ENCODE peak calls at places on chromosome 22, in seven cellular contexts. C is Caco-2, D is tibial nerve, T is heart right ventricle, E is thoracic aorta, K is astrocyte of the spinal cord, M is cardiac muscle cell. S is an unnamed sample.

GRCh38 chr22:29700949-29701927 is 18.6 kb upstream of the CABP7 start:
- DNase-seq in C (peak), D (no peak), T (no peak), E (no peak), K (no peak), M (peak), S (no peak)

GRCh38 chr22:46968848-46969247 is 206.4 kb downstream of the TBC1D22A start:
- DNase-seq in C (no peak), D (no peak), T (no peak), E (no peak), K (no peak), M (no peak), S (no peak)

GRCh38 chr22:23858484-23858815 is 775 bp downstream of the SLC2A11 start:
- DNase-seq in C (no peak), D (no peak), T (no peak), E (no peak), K (no peak), M (no peak), S (no peak)

GRCh38 chr22:23066200-23067022 is 3.9 kb upstream of the GNAZ start:
- DNase-seq in C (no peak), D (no peak), T (peak), E (no peak), K (no peak), M (no peak), S (no peak)

GRCh38 chr22:20607157-20607907 is 99.9 kb downstream of the MED15 start:
- DNase-seq in C (no peak), D (no peak), T (no peak), E (no peak), K (no peak), M (peak), S (no peak)

GRCh38 chr22:17890892-17891291 is 116.6 kb upstream of the BID start:
- DNase-seq in C (no peak), D (no peak), T (no peak), E (no peak), K (no peak), M (no peak), S (no peak)

GRCh38 chr22:26322179-26322905 is 106.7 kb upstream of the ASPHD2 start:
- DNase-seq in C (no peak), D (no peak), T (no peak), E (no peak), K (peak), M (no peak), S (peak)

GRCh38 chr22:17638432-17639237 is at the start of gene BCL2L13:
- DNase-seq in C (peak), D (peak), T (peak), E (peak), K (peak), M (peak), S (peak)

GRCh38 chr22:41417622-41418390 is 28.8 kb downstream of the TOB2 start:
- DNase-seq in C (no peak), D (peak), T (peak), E (peak), K (peak), M (no peak), S (no peak)

GRCh38 chr22:17823226-17823625 is 49.0 kb upstream of the BID start:
- DNase-seq in C (no peak), D (no peak), T (no peak), E (no peak), K (no peak), M (no peak), S (no peak)

GRCh38 chr22:40799008-40799407 is 20.1 kb downstream of the SLC25A17 start:
- DNase-seq in C (no peak), D (no peak), T (no peak), E (no peak), K (no peak), M (no peak), S (no peak)

GRCh38 chr22:37544955-37545702 is 15.2 kb upstream of the CDC42EP1 start:
- DNase-seq in C (peak), D (no peak), T (peak), E (no peak), K (peak), M (peak), S (no peak)

GRCh38 chr22:20268350-20269012 is 363 bp upstream of the RTN4R start:
- DNase-seq in C (peak), D (no peak), T (peak), E (no peak), K (no peak), M (peak), S (no peak)

GRCh38 chr22:37303821-37304274 is 21.5 kb downstream of the CYTH4 start:
- DNase-seq in C (no peak), D (no peak), T (no peak), E (peak), K (peak), M (no peak), S (peak)

GRCh38 chr22:23183107-23183698 is 2.9 kb downstream of the BCR start:
- DNase-seq in C (peak), D (peak), T (peak), E (no peak), K (peak), M (peak), S (peak)

GRCh38 chr22:29195964-29196666 is 9.6 kb upstream of the EMID1 start:
- DNase-seq in C (no peak), D (no peak), T (no peak), E (no peak), K (no peak), M (no peak), S (no peak)

GRCh38 chr22:22735695-22736611 is 91.5 kb downstream of the GGTLC2 start:
- DNase-seq in C (no peak), D (no peak), T (no peak), E (no peak), K (no peak), M (no peak), S (no peak)

GRCh38 chr22:27825174-27825573 is 23.6 kb upstream of the MN1 start:
- DNase-seq in C (peak), D (no peak), T (no peak), E (no peak), K (no peak), M (no peak), S (no peak)

GRCh38 chr22:17235149-17235655 is 16.0 kb upstream of the ADA2 start:
- DNase-seq in C (no peak), D (no peak), T (no peak), E (no peak), K (no peak), M (no peak), S (no peak)

GRCh38 chr22:20027966-20028854 is 7.3 kb downstream of the TANGO2 start:
- DNase-seq in C (peak), D (no peak), T (no peak), E (no peak), K (no peak), M (no peak), S (no peak)

GRCh38 chr22:21044931-21045584 is 688 bp upstream of the LRRC74B start:
- DNase-seq in C (peak), D (no peak), T (no peak), E (no peak), K (peak), M (no peak), S (no peak)

GRCh38 chr22:28600546-28601143 is 79.0 kb downstream of the TTC28 start:
- DNase-seq in C (peak), D (no peak), T (peak), E (no peak), K (peak), M (peak), S (peak)

GRCh38 chr22:29312218-29313125 is 3.0 kb downstream of the RASL10A start:
- DNase-seq in C (no peak), D (peak), T (no peak), E (no peak), K (no peak), M (no peak), S (no peak)

GRCh38 chr22:23070418-23071162 is at the start of gene GNAZ:
- DNase-seq in C (peak), D (no peak), T (no peak), E (no peak), K (no peak), M (peak), S (no peak)

GRCh38 chr22:26677217-26677616 is 19.8 kb downstream of the MIAT start:
- DNase-seq in C (no peak), D (no peak), T (no peak), E (no peak), K (no peak), M (no peak), S (no peak)

GRCh38 chr22:27676545-27677188 is 124.9 kb downstream of the MN1 start:
- DNase-seq in C (no peak), D (no peak), T (no peak), E (no peak), K (peak), M (no peak), S (no peak)

GRCh38 chr22:26460202-26460601 is 23.4 kb downstream of the HPS4 start:
- DNase-seq in C (no peak), D (no peak), T (no peak), E (no peak), K (no peak), M (no peak), S (no peak)

GRCh38 chr22:19120829-19121630 is 1.2 kb downstream of the DGCR2 start:
- DNase-seq in C (peak), D (no peak), T (peak), E (no peak), K (peak), M (peak), S (no peak)

GRCh38 chr22:41286639-41287091 is 678 bp upstream of the RANGAP1 start:
- DNase-seq in C (no peak), D (no peak), T (no peak), E (no peak), K (no peak), M (no peak), S (no peak)

GRCh38 chr22:42745118-42745517 is 24.4 kb upstream of the A4GALT start:
- DNase-seq in C (peak), D (no peak), T (no peak), E (no peak), K (peak), M (peak), S (no peak)

GRCh38 chr22:19066531-19067271 is 55.5 kb downstream of the DGCR2 start:
- DNase-seq in C (no peak), D (no peak), T (no peak), E (no peak), K (peak), M (no peak), S (peak)

GRCh38 chr22:28706845-28707244 is 27.2 kb upstream of the TTC28 start:
- DNase-seq in C (no peak), D (no peak), T (no peak), E (no peak), K (no peak), M (no peak), S (no peak)

DNA sequence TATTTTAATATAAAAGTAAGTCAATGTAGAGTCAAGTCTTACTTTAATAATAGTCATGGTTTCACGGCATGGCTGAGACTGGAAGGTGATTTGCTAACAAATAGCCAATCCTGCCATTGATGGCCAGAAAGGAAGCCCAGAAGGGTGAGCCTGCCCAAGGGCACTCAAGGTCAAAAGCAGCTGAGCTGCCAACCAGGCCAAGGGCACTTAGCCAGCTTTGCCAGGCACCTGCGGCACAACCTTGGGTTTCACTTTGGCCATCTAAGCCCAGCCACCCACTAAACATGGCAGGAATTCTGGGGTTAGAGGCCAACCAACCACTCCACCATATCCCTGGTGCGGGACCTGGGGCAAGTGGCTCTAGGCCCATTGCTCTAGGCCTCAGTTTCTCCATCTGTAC is 4.2 kb downstream of the LHFPL7 start:
- DNase-seq in C (no peak), D (no peak), T (no peak), E (no peak), K (no peak), M (no peak), S (no peak)
- TF ChIP-seq CTCF in C (no peak), D (no peak), T (no peak), E (no peak), K (no peak), M (no peak), S (no peak)

GRCh38 chr22:44312766-44313165 is at the start of gene SHISAL1:
- DNase-seq in C (no peak), D (no peak), T (no peak), E (no peak), K (peak), M (no peak), S (no peak)

GRCh38 chr22:44316393-44317162 is 3.8 kb upstream of the SHISAL1 start:
- DNase-seq in C (no peak), D (no peak), T (no peak), E (no peak), K (no peak), M (no peak), S (no peak)

GRCh38 chr22:44317163-44317455 is 4.4 kb upstream of the SHISAL1 start:
- DNase-seq in C (no peak), D (no peak), T (no peak), E (no peak), K (no peak), M (no peak), S (no peak)

GRCh38 chr22:44313385-44314006 is 745 bp upstream of the SHISAL1 start:
- DNase-seq in C (no peak), D (no peak), T (no peak), E (no peak), K (no peak), M (no peak), S (no peak)

DNA sequence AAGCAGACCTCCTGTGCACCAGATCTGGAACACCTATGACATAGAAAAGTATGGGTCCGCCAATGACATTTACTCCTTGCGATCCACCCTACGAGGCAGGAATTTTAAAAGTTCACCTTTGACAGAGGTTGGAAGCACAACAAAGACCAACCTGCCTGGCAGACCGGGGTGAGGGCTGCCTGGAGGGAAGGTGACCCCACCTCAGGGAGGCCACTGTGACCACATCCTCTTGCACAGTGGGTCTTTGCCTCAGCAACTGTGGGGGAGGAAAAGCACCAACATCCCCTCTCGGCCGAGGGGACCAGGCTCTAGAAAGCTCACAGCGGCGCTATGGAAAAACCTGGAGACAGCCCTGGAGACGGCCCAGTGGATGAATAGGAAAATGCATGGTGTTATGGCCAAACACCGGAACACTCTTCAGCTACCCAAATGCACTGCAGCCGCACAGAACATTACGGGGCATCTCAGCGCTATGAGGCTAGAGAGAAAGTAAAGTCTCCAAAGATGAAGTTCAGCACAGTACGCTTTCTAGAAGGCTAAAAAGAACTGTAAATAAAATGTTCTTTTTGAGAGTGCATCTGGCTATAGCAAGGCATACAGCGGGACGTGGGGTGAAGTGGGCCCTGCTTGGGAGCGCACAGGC is 1.8 kb upstream of the SHISAL1 start:
- DNase-seq in C (no peak), D (no peak), T (no peak), E (no peak), K (no peak), M (no peak), S (no peak)
- TF ChIP-seq CTCF in C (no peak), D (no peak), T (no peak), E (no peak), K (peak), M (no peak), S (no peak)

DNA sequence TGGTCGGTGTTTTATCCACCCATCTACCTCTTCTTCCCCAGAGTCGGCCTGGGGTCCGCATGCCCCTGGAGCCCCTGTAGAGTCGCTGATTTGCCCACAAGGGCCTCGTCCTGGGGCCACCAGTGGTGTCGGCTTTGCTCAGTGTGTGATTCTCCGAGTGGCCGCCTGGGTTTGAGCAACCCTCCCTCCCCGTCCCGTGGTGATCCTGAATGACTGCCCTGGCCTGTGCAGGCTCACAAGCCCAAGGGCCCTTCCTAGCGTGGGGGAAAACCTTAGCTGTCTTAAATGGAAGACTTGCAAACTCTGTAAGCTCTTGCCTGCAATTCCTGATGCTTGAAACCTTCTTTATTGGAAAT is 128.3 kb downstream of the OSBP2 start:
- DNase-seq in C (peak), D (no peak), T (no peak), E (no peak), K (no peak), M (peak), S (no peak)
- TF ChIP-seq CTCF in C (no peak), D (no peak), T (no peak), E (no peak), K (no peak), M (no peak), S (no peak)

GRCh38 chr22:50184004-50184461 is 1.7 kb upstream of the TRABD start:
- DNase-seq in C (no peak), D (peak), T (peak), E (no peak), K (peak), M (peak), S (peak)
- TF ChIP-seq CTCF in C (no peak), D (no peak), T (no peak), E (no peak), K (peak), M (no peak), S (no peak)

DNA sequence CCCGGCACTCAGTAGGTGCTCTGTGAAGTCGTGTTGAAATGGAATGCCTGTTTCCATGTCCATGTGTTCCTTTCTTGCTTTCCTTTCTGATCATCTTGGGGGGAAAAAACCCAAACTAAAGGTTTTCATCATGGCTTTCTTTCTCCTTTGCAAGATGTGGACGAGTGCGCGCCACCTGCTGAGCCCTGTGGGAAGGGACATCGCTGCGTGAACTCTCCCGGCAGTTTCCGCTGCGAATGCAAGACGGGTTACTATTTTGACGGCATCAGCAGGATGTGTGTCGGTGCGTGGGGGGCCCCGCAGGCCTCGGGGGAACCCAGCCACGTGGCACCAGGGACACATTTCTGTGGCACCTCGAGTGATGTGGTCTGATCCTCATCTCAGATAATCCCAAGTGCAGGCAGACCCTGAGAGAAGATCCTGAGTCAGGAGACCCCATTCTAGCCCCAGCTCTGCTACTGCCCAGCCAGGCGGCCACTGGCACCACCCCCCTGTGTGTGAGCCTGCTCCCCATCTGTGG is 39.4 kb downstream of the FBLN1 start:
- DNase-seq in C (no peak), D (no peak), T (no peak), E (no peak), K (no peak), M (no peak), S (no peak)
- TF ChIP-seq CTCF in C (no peak), D (no peak), T (no peak), E (no peak), K (no peak), M (no peak), S (no peak)

DNA sequence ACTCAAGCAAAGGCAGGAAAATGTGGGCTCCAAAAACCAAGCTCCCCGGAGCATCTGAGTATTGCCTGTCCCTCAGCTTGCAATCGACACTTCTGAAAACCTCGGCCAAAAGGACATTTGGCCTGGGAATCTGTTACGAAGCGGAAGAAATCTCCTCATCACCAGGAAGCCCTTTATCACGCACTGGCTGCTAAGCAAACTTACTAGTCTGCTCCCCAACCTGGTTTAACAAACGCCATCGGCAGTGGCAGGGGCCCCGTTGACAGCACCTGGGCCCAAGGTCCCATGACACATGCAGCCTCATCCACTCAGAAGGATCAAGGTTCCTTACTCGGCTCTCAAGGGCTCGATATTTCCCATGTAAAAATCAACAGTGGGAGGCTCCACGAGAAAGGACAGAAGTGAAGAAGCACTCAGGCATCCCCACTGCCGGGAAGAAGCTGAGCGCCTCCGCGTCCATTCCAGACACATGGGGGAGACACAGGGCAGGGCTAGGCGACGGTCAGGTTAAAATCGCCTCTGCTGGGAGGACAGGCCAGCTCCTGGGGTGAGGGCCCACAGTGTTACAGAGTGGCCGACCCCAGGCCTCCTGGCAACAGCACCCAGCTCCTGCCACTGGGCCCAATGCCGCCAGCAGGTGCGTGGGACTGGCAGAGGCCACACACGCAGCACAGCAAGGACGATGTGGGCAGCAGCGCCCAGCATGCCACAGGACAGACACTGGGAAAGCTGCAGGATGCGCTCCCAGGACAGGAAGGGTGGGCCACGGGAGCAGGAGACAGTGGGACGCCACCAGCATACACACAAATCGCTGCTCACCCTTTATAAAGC is 27.1 kb downstream of the BRD1 start:
- DNase-seq in C (no peak), D (no peak), T (no peak), E (no peak), K (no peak), M (no peak), S (no peak)
- TF ChIP-seq CTCF in C (no peak), D (no peak), T (no peak), E (no peak), K (no peak), M (no peak), S (no peak)

GRCh38 chr22:38681784-38682335 is at the start of gene TOMM22:
- DNase-seq in C (peak), D (peak), T (peak), E (peak), K (peak), M (peak), S (peak)
- TF ChIP-seq CTCF in C (no peak), D (peak), T (peak), E (peak), K (peak), M (peak), S (peak)

GRCh38 chr22:36198936-36199616 is 2.5 kb downstream of the APOL4 start:
- DNase-seq in C (no peak), D (no peak), T (no peak), E (no peak), K (no peak), M (peak), S (no peak)
- TF ChIP-seq CTCF in C (no peak), D (no peak), T (no peak), E (no peak), K (no peak), M (no peak), S (no peak)